ENCODE peak calls at places on chromosomes 12 and 14, in eight cellular contexts. S, O, V, U, H, R, I and P are unnamed samples.

GRCh38 chr12:6337958-6338406 is 3.9 kb downstream of the TNFRSF1A start:
- DNase-seq in S (no peak), O (no peak), V (no peak), U (no peak), H (no peak), R (no peak), I (no peak), P (no peak)

GRCh38 chr12:75735853-75736252 is 224.4 kb upstream of the KRR1 start:
- DNase-seq in S (peak; percentile 66), O (no peak), V (no peak), U (no peak), H (no peak), R (no peak), I (no peak), P (no peak)

GRCh38 chr12:22054155-22054554 is 8.1 kb downstream of the CMAS start:
- DNase-seq in S (no peak), O (no peak), V (no peak), U (no peak), H (no peak), R (no peak), I (no peak), P (no peak)

GRCh38 chr14:74510211-74510931 is 16.8 kb downstream of the ISCA2 start:
- DNase-seq in S (no peak), O (peak; percentile 55), V (peak; percentile 52), U (no peak), H (no peak), R (peak; percentile 78), I (no peak), P (no peak)

GRCh38 chr12:65171870-65172269 is 2.5 kb downstream of the LEMD3 start:
- DNase-seq in S (no peak), O (no peak), V (no peak), U (no peak), H (no peak), R (no peak), I (no peak), P (no peak)

GRCh38 chr14:54348923-54349615 is 47.7 kb upstream of the CDKN3 start:
- DNase-seq in S (no peak), O (no peak), V (no peak), U (no peak), H (no peak), R (no peak), I (peak; percentile 74), P (no peak)

GRCh38 chr12:70609739-70610491 is 27.3 kb downstream of the PTPRB start:
- DNase-seq in S (peak; percentile 48), O (peak; percentile 66), V (peak; percentile 74), U (peak; percentile 58), H (no peak), R (peak; percentile 52), I (peak; percentile 74), P (peak; percentile 39)

GRCh38 chr12:104958946-104959841 is 1.1 kb upstream of the SLC41A2 start:
- DNase-seq in S (no peak), O (no peak), V (no peak), U (peak; percentile 26), H (no peak), R (no peak), I (no peak), P (no peak)

GRCh38 chr12:128613821-128614220 is 209.9 kb downstream of the SLC15A4 start:
- DNase-seq in S (no peak), O (peak; percentile 56), V (no peak), U (peak; percentile 0), H (no peak), R (no peak), I (no peak), P (no peak)

GRCh38 chr12:107670999-107671643 is 14.5 kb upstream of the PWP1 start:
- DNase-seq in S (peak; percentile 37), O (peak; percentile 70), V (no peak), U (peak; percentile 86), H (peak; percentile 19), R (peak; percentile 36), I (no peak), P (peak; percentile 6)

GRCh38 chr12:47032644-47033043 is 46.8 kb upstream of the PCED1B start:
- DNase-seq in S (no peak), O (peak; percentile 59), V (no peak), U (peak; percentile 69), H (peak; percentile 36), R (peak; percentile 61), I (no peak), P (peak; percentile 52)

GRCh38 chr12:22625671-22626251 is 790 bp downstream of the ETNK1 start:
- DNase-seq in S (peak; percentile 28), O (peak; percentile 82), V (no peak), U (peak; percentile 77), H (peak; percentile 16), R (peak; percentile 47), I (no peak), P (peak; percentile 67)

GRCh38 chr12:96338852-96339478 is 61.3 kb downstream of the CDK17 start:
- DNase-seq in S (no peak), O (no peak), V (no peak), U (no peak), H (no peak), R (no peak), I (no peak), P (peak; percentile 10)

GRCh38 chr12:52032431-52032796 is 18.8 kb upstream of the NR4A1 start:
- DNase-seq in S (peak; percentile 78), O (no peak), V (no peak), U (no peak), H (no peak), R (no peak), I (peak; percentile 94), P (no peak)

GRCh38 chr12:70360218-70360617 is 5.9 kb upstream of the KCNMB4 start:
- DNase-seq in S (no peak), O (no peak), V (no peak), U (no peak), H (no peak), R (no peak), I (no peak), P (no peak)

GRCh38 chr12:29054790-29055663 is 94.1 kb upstream of the FAR2 start:
- DNase-seq in S (no peak), O (no peak), V (no peak), U (no peak), H (no peak), R (peak; percentile 3), I (no peak), P (no peak)

GRCh38 chr14:94640721-94641631 is 28.8 kb downstream of the SERPINA3 start:
- DNase-seq in S (peak; percentile 31), O (no peak), V (no peak), U (no peak), H (peak; percentile 15), R (no peak), I (no peak), P (no peak)

GRCh38 chr14:72849222-72849621 is 44.7 kb downstream of the DPF3 start:
- DNase-seq in S (no peak), O (no peak), V (no peak), U (no peak), H (no peak), R (no peak), I (no peak), P (no peak)

GRCh38 chr12:1246637-1247036 is 255.6 kb downstream of the ERC1 start:
- DNase-seq in S (no peak), O (no peak), V (no peak), U (no peak), H (no peak), R (no peak), I (no peak), P (no peak)

DNA sequence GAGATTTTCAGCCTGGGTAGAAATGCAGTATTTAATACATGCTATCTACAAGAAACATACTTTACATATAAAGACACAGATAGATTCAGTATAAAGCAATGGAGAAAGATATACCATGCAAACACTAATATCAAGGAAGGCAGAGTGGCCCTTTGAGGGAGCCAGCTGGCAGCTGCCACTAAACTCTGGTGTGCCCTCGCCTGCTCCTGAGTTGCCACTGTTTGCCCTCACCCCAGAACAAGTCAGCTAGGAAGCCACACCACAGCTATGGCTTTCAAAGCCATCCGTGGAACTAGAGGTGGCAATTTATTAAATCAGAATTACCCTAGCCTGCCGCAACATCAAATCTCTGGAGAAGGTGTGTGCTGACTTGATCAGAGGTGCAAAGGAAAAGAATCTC is 18.3 kb downstream of the PXN start:
- DNase-seq in S (peak; percentile 51), O (no peak), V (no peak), U (no peak), H (no peak), R (no peak), I (no peak), P (no peak)
- H3K4me1 ChIP-seq in S (peaks cover 85% of the 10 kb centered on the region), O (peaks cover 4% of the 10 kb centered on the region), V (peaks cover 71% of the 10 kb centered on the region), U (peaks cover 18% of the 10 kb centered on the region), H (peaks cover 49% of the 10 kb centered on the region), R (peaks cover 40% of the 10 kb centered on the region), I (peaks cover 2% of the 10 kb centered on the region), P (peaks cover 47% of the 10 kb centered on the region)

GRCh38 chr14:89955418-89956293 is at the start of gene TDP1:
- DNase-seq in S (peak; percentile 99), O (peak; percentile 99), V (peak; percentile 97), U (peak; percentile 98), H (peak; percentile 91), R (peak; percentile 97), I (peak; percentile 95), P (peak; percentile 95)
- TF ChIP-seq CTCF in S (no peak), O (peak; percentile 32), V (no peak), U (no peak), H (no peak), R (peak; percentile 15), I (no peak), P (peak; percentile 34)

GRCh38 chr14:92644601-92645515 is 103.6 kb downstream of the LGMN start:
- DNase-seq in S (no peak), O (no peak), V (no peak), U (no peak), H (no peak), R (no peak), I (no peak), P (no peak)

GRCh38 chr14:92649066-92649465 is 99.4 kb downstream of the LGMN start:
- DNase-seq in S (no peak), O (no peak), V (no peak), U (no peak), H (no peak), R (no peak), I (no peak), P (no peak)

GRCh38 chr14:92645841-92646478 is 102.5 kb downstream of the LGMN start:
- DNase-seq in S (no peak), O (no peak), V (no peak), U (no peak), H (no peak), R (no peak), I (no peak), P (no peak)

GRCh38 chr14:92647499-92648279 is 100.7 kb downstream of the LGMN start:
- DNase-seq in S (no peak), O (no peak), V (no peak), U (no peak), H (no peak), R (no peak), I (no peak), P (no peak)

GRCh38 chr14:92646952-92647461 is 101.4 kb downstream of the LGMN start:
- DNase-seq in S (no peak), O (no peak), V (no peak), U (no peak), H (no peak), R (peak; percentile 32), I (no peak), P (peak; percentile 16)
- H3K4me3 ChIP-seq in S (no peak overlapping the region), O (no peak overlapping the region), V (no peak overlapping the region), U (no peak overlapping the region), H (no peak overlapping the region), R (no peak overlapping the region), I (no peak overlapping the region), P (no peak overlapping the region)

DNA sequence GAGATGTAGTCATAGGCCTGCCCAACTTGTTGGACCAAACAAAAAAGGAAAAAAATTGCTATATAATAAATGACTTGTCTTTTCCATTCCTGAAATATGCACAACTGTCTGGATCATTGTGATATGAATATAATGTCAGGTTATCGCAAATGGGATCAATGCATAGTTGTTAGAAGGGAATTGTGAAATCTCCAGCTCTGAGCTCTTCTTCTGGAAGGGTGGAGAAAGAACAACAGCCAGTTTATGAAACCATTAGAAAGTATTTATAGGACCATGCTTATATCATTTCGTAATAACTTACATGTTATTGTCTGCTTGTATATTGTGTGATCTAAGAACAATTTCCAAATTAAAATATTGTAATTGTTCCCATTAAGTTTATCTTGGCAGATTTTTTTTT is 35.7 kb upstream of the HIF1A start:
- DNase-seq in S (no peak), O (no peak), V (no peak), U (no peak), H (no peak), R (no peak), I (no peak), P (no peak)
- H3K4me1 ChIP-seq in S (peaks cover 10% of the 10 kb centered on the region), O (no peaks in the 10 kb centered on the region), V (peaks cover 22% of the 10 kb centered on the region), U (no peaks in the 10 kb centered on the region), H (peaks cover 2% of the 10 kb centered on the region), R (peaks cover 5% of the 10 kb centered on the region), I (no peaks in the 10 kb centered on the region), P (no peaks in the 10 kb centered on the region)